ENCODE peak calls at places on chromosomes 3 and 15, in four cellular contexts. One of them, this sample, is unnamed.

GRCh38 chr3:65166531-65166930 is 478.7 kb upstream of the ADAMTS9 start:
- DNase-seq in heart left ventricle: no peak
- DNase-seq in PC-3: no peak
- DNase-seq in H1: no peak
- DNase-seq in this sample: no peak

GRCh38 chr3:106423321-106424225 is 554.8 kb upstream of the CBLB start:
- DNase-seq in heart left ventricle: no peak
- DNase-seq in PC-3: no peak
- DNase-seq in H1: no peak
- DNase-seq in this sample: no peak

GRCh38 chr3:4977889-4978258 is 1.4 kb upstream of the BHLHE40 start:
- DNase-seq in heart left ventricle: no peak
- DNase-seq in PC-3: no peak
- DNase-seq in H1: no peak
- DNase-seq in this sample: no peak

GRCh38 chr3:60304103-60304502 is 947.1 kb downstream of the FHIT start:
- DNase-seq in heart left ventricle: no peak
- DNase-seq in PC-3: no peak
- DNase-seq in H1: no peak
- DNase-seq in this sample: peak

GRCh38 chr3:40445062-40445461 is 12.1 kb upstream of the RPL14 start:
- DNase-seq in heart left ventricle: no peak
- DNase-seq in PC-3: no peak
- DNase-seq in H1: no peak
- DNase-seq in this sample: no peak

GRCh38 chr15:81813215-81813614 is 232.6 kb downstream of the MEX3B start:
- DNase-seq in heart left ventricle: no peak
- DNase-seq in PC-3: peak
- DNase-seq in H1: no peak
- DNase-seq in this sample: no peak

GRCh38 chr3:45538641-45538986 is 55.9 kb upstream of the LIMD1 start:
- DNase-seq in heart left ventricle: no peak
- DNase-seq in PC-3: no peak
- DNase-seq in H1: no peak
- DNase-seq in this sample: no peak

GRCh38 chr3:62935793-62936192 is 60.6 kb upstream of the CADPS start:
- DNase-seq in heart left ventricle: no peak
- DNase-seq in PC-3: no peak
- DNase-seq in H1: no peak
- DNase-seq in this sample: no peak

GRCh38 chr3:120364821-120365220 is 15.7 kb upstream of the LRRC58 start:
- DNase-seq in heart left ventricle: no peak
- DNase-seq in PC-3: no peak
- DNase-seq in H1: no peak
- DNase-seq in this sample: peak

GRCh38 chr15:48644498-48644826 is 1.0 kb downstream of the FBN1 start:
- DNase-seq in heart left ventricle: peak
- DNase-seq in PC-3: peak
- DNase-seq in H1: no peak
- DNase-seq in this sample: no peak

GRCh38 chr3:77362936-77363335 is 323.0 kb downstream of the ROBO2 start:
- DNase-seq in heart left ventricle: no peak
- DNase-seq in PC-3: no peak
- DNase-seq in H1: no peak
- DNase-seq in this sample: no peak

GRCh38 chr3:43286886-43287301 is 554 bp downstream of the SNRK start:
- DNase-seq in heart left ventricle: no peak
- DNase-seq in PC-3: peak
- DNase-seq in H1: peak
- DNase-seq in this sample: no peak

GRCh38 chr3:46396129-46396528 is 10.7 kb downstream of the CCR5AS start:
- DNase-seq in heart left ventricle: no peak
- DNase-seq in PC-3: no peak
- DNase-seq in H1: no peak
- DNase-seq in this sample: no peak

GRCh38 chr3:149299938-149300791 is 33.3 kb downstream of the TM4SF18 start:
- DNase-seq in heart left ventricle: no peak
- DNase-seq in PC-3: peak
- DNase-seq in H1: no peak
- DNase-seq in this sample: peak

GRCh38 chr3:18444597-18445420 is 19.7 kb upstream of the SATB1 start:
- DNase-seq in heart left ventricle: peak
- DNase-seq in PC-3: peak
- DNase-seq in H1: peak
- DNase-seq in this sample: no peak

GRCh38 chr15:71003314-71003713 is 110.7 kb downstream of the LRRC49 start:
- DNase-seq in heart left ventricle: no peak
- DNase-seq in PC-3: peak
- DNase-seq in H1: no peak
- DNase-seq in this sample: no peak

GRCh38 chr15:40310001-40310959 is 2.5 kb upstream of the PLCB2 start:
- DNase-seq in heart left ventricle: peak
- DNase-seq in PC-3: peak
- DNase-seq in H1: peak
- DNase-seq in this sample: no peak

GRCh38 chr3:30628931-30629590 is 22.7 kb downstream of the TGFBR2 start:
- DNase-seq in heart left ventricle: no peak
- DNase-seq in PC-3: no peak
- DNase-seq in H1: no peak
- DNase-seq in this sample: no peak

GRCh38 chr3:45119824-45120614 is 26.2 kb downstream of the CDCP1 start:
- DNase-seq in heart left ventricle: no peak
- DNase-seq in PC-3: peak
- DNase-seq in H1: no peak
- DNase-seq in this sample: no peak

GRCh38 chr3:193744822-193745684 is 152.0 kb downstream of the OPA1 start:
- DNase-seq in heart left ventricle: no peak
- DNase-seq in PC-3: no peak
- DNase-seq in H1: no peak
- DNase-seq in this sample: no peak

GRCh38 chr15:83285979-83286553 is 1.6 kb upstream of the BNC1 start:
- DNase-seq in heart left ventricle: no peak
- DNase-seq in PC-3: peak
- DNase-seq in H1: no peak
- DNase-seq in this sample: peak

GRCh38 chr3:123678108-123678511 is 93.3 kb upstream of the HACD2 start:
- DNase-seq in heart left ventricle: no peak
- DNase-seq in PC-3: peak
- DNase-seq in H1: no peak
- DNase-seq in this sample: peak

GRCh38 chr3:125240496-125240895 is 27.9 kb upstream of the SLC12A8 start:
- DNase-seq in heart left ventricle: no peak
- DNase-seq in PC-3: no peak
- DNase-seq in H1: no peak
- DNase-seq in this sample: no peak
- H3K4me3 ChIP-seq in heart left ventricle: no peak
- H3K4me3 ChIP-seq in PC-3: no peak
- H3K4me3 ChIP-seq in H1: no peak
- H3K4me3 ChIP-seq in this sample: no peak

GRCh38 chr3:131903988-131904415 is 130.8 kb downstream of the CPNE4 start:
- DNase-seq in heart left ventricle: no peak
- DNase-seq in PC-3: peak
- DNase-seq in H1: no peak
- DNase-seq in this sample: peak
- H3K4me3 ChIP-seq in heart left ventricle: no peak
- H3K4me3 ChIP-seq in PC-3: no peak
- H3K4me3 ChIP-seq in H1: no peak
- H3K4me3 ChIP-seq in this sample: no peak

GRCh38 chr15:31329640-31330010 is 3.0 kb downstream of the KLF13 start:
- DNase-seq in heart left ventricle: no peak
- DNase-seq in PC-3: no peak
- DNase-seq in H1: no peak
- DNase-seq in this sample: no peak

GRCh38 chr15:31330111-31330785 is 3.6 kb downstream of the KLF13 start:
- DNase-seq in heart left ventricle: no peak
- DNase-seq in PC-3: no peak
- DNase-seq in H1: no peak
- DNase-seq in this sample: no peak

GRCh38 chr15:31328425-31328998 is 1.9 kb downstream of the KLF13 start:
- DNase-seq in heart left ventricle: no peak
- DNase-seq in PC-3: peak
- DNase-seq in H1: no peak
- DNase-seq in this sample: no peak

GRCh38 chr15:31327674-31328424 is 1.2 kb downstream of the KLF13 start:
- DNase-seq in heart left ventricle: peak
- DNase-seq in PC-3: peak
- DNase-seq in H1: peak
- DNase-seq in this sample: no peak

GRCh38 chr15:31328999-31329639 is 2.5 kb downstream of the KLF13 start:
- DNase-seq in heart left ventricle: peak
- DNase-seq in PC-3: peak
- DNase-seq in H1: peak
- DNase-seq in this sample: no peak
- H3K4me3 ChIP-seq in heart left ventricle: peak
- H3K4me3 ChIP-seq in PC-3: peak
- H3K4me3 ChIP-seq in H1: peak
- H3K4me3 ChIP-seq in this sample: peak

DNA sequence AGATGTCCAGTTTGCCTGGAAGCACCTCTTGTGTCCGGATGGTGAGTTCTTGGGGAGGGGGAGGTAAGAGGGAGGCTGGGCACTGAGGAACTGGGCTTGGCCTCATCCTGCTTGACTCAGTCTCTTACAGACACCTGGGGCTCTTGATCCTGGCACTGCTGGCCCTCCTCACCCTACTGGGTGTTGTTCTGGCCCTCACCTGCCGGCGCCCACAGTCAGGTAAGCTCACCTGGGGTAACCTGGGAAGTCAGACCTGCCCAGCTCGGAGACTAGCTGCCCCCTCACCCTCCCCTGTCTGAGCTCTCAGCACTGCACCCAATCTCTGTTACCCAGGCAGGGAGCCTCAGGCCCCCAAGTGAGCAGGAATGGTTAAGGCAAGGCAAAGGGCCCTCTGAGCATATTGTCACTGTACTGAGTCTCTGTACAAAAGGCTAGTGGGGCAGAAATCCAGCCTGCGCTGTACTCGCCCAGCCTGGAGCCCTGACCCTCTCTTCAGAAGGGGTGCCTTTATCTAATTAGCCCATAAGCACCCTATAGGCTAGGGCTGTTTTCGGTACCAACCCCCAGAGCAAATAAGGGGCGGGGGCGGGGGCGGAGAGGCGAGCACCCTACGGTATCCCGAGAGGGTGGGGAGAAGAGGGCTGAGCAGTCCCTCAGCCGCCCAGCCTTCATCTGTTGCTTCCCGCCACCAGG is 2.2 kb upstream of the IL17RC start:
- DNase-seq in heart left ventricle: no peak
- DNase-seq in PC-3: no peak
- DNase-seq in H1: no peak
- DNase-seq in this sample: no peak
- H3K4me3 ChIP-seq in heart left ventricle: peak
- H3K4me3 ChIP-seq in PC-3: peak
- H3K4me3 ChIP-seq in H1: peak
- H3K4me3 ChIP-seq in this sample: peak

GRCh38 chr15:64110945-64111678 is 15.3 kb downstream of the SNX1 start:
- DNase-seq in heart left ventricle: no peak
- DNase-seq in PC-3: no peak
- DNase-seq in H1: no peak
- DNase-seq in this sample: no peak

GRCh38 chr15:64112904-64113303 is 17.1 kb downstream of the SNX1 start:
- DNase-seq in heart left ventricle: no peak
- DNase-seq in PC-3: no peak
- DNase-seq in H1: no peak
- DNase-seq in this sample: no peak

GRCh38 chr15:64107337-64107736 is 11.6 kb downstream of the SNX1 start:
- DNase-seq in heart left ventricle: no peak
- DNase-seq in PC-3: no peak
- DNase-seq in H1: no peak
- DNase-seq in this sample: no peak

GRCh38 chr15:64111679-64112050 is 15.9 kb downstream of the SNX1 start:
- DNase-seq in heart left ventricle: no peak
- DNase-seq in PC-3: no peak
- DNase-seq in H1: no peak
- DNase-seq in this sample: no peak

DNA sequence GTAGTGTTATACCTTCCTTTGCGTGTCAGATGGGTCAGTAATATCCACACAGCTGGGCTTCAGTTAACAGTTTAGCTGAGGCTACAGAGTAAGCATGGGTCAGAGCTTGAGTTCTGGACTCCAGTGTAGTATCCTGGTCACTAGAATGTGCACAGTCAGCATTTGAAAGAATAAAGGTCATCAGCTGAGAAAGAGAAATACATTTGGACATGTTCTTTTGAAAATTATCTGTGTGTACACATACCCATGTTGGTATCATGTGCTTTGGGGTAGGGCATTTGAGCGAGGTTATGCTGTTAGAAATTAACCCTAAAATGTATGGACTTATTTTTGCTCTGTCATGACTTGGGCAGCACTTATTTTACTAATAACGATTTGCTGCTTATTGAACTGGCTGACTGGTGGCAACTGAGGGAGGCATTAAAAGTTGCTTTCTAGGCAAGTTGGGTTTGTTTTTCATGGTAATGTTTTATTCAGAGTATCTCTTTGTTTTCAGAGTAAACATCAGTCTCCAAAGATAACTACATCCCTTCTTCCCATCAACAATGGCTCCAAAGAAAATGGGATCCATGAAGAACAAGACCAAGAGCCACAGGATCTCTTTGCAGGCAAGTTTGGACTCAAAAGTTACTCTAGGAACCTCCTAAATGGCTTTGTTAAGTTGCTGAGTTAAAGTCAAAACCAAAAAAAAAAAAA is 16.4 kb downstream of the SNX1 start:
- DNase-seq in heart left ventricle: no peak
- DNase-seq in PC-3: no peak
- DNase-seq in H1: no peak
- DNase-seq in this sample: no peak
- H3K4me3 ChIP-seq in heart left ventricle: no peak
- H3K4me3 ChIP-seq in PC-3: no peak
- H3K4me3 ChIP-seq in H1: no peak
- H3K4me3 ChIP-seq in this sample: no peak

DNA sequence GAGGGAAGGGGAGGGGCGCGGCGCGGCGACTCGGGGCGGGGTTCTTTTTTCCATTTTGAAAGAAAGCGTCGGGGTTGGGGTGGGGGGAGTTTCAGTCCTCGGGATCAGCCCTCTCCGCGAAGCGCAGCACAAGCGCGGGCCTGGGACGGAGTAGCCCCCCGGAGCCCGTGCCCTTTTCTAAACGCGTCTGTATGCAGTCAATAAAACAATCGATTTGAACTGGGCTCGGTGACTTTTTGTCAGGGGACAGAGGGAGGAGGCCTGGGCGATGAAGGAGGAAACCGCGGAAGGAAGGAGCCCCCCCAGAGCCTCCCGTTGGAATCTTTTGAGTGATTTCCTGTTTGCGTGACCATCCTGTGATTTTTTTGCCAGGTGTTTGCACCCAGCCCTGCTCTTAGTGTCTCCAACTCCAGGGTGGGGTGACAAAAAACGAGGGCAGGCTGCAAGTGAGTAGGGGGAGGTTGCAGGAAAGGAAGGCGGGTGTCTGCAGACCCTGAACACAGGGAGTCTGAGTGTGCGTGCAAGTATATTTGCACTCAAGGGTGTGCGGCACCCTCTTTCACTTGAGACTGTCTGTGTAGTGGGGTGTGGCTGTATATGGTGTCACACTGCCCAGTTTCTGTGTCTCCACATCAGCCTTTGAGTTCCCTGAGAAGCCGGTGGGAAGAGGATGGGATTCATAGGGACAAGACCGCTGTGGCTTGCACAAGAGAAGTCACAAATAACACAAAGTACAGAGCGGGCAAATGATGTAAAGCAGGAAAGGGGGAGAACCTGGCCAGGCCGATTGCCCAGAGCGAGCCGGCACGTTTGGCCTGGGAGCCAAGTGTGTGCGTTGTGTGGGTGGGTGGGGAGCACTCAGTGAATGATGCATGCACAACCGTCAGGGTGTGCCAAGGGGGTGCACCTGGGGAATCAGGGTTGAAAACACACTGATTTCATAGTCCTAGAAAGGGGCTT is 6.5 kb downstream of the ISLR2 start:
- DNase-seq in heart left ventricle: no peak
- DNase-seq in PC-3: no peak
- DNase-seq in H1: no peak
- DNase-seq in this sample: no peak
- H3K4me3 ChIP-seq in heart left ventricle: peak
- H3K4me3 ChIP-seq in PC-3: peak
- H3K4me3 ChIP-seq in H1: peak
- H3K4me3 ChIP-seq in this sample: peak

This sample was measured in skeletal muscle cell.